ENCODE peak calls at places on chromosomes 2 and 18, in eight cellular contexts. C is AG04449, L is heart left ventricle, H is lower leg skin, U is spleen, J is OCI-LY7, P is transverse colon, F is psoas muscle. N is an unnamed sample.
A peak's percentile ranks its signal among the peaks of the same experiment; 100 is the strongest.

GRCh38 chr2:71454221-71455010 is 1.1 kb downstream of the DYSF start:
- DNase-seq in P (no peak), H (peak; percentile 59), J (no peak), L (peak; percentile 85), U (peak; percentile 83), F (peak; percentile 91), C (no peak), N (no peak)

GRCh38 chr2:99748344-99748743 is 258.5 kb upstream of the REV1 start:
- DNase-seq in J (no peak), P (no peak), U (no peak), L (no peak), C (no peak), F (no peak), H (no peak), N (no peak)

GRCh38 chr2:165795011-165795410 is 964 bp upstream of the GALNT3 start:
- DNase-seq in H (no peak), L (no peak), U (no peak), J (no peak), C (no peak), F (no peak), P (peak; percentile 17), N (peak; percentile 66)

GRCh38 chr2:205785507-205786222 is 103.4 kb downstream of the NRP2 start:
- DNase-seq in U (no peak), F (no peak), L (no peak), C (no peak), J (no peak), P (no peak), H (no peak), N (no peak)

GRCh38 chr2:64485961-64486360 is 32.0 kb downstream of the LGALSL start:
- DNase-seq in P (peak; percentile 21), F (peak; percentile 63), C (no peak), U (no peak), L (peak; percentile 58), H (peak; percentile 89), J (no peak), N (peak; percentile 93)

GRCh38 chr2:188598551-188598950 is 306.9 kb downstream of the GULP1 start:
- DNase-seq in J (no peak), U (no peak), C (no peak), F (no peak), H (no peak), P (no peak), L (peak; percentile 29), N (no peak)

GRCh38 chr2:157056200-157056676 is 201.3 kb upstream of the GALNT5 start:
- DNase-seq in C (no peak), P (no peak), H (no peak), J (no peak), U (no peak), L (no peak), F (no peak), N (peak; percentile 48)

GRCh38 chr2:437772-438393 is 150.0 kb upstream of the ALKAL2 start:
- DNase-seq in J (peak; percentile 41), F (no peak), H (no peak), L (no peak), U (peak; percentile 92), P (peak; percentile 77), C (no peak), N (no peak)

GRCh38 chr2:70769450-70769849 is 1.4 kb upstream of the ADD2 start:
- DNase-seq in L (no peak), U (no peak), P (no peak), J (no peak), C (no peak), F (no peak), H (no peak), N (no peak)

GRCh38 chr2:105410554-105410953 is 11.7 kb upstream of the FHL2 start:
- DNase-seq in J (no peak), H (no peak), L (no peak), F (no peak), P (no peak), U (no peak), C (no peak), N (peak; percentile 87)

GRCh38 chr18:55997156-55997561 is 409.2 kb upstream of the TCF4 start:
- DNase-seq in H (no peak), P (no peak), C (no peak), U (no peak), L (no peak), F (no peak), J (no peak), N (peak; percentile 73)
- TF ChIP-seq CTCF in H (no peak), P (no peak), C (no peak), U (no peak), L (no peak), F (no peak), J (no peak), N (peak; percentile 42)

GRCh38 chr18:57437782-57438668 is 2.9 kb downstream of the ONECUT2 start:
- DNase-seq in J (no peak), P (peak; percentile 64), L (peak; percentile 53), F (no peak), C (no peak), H (no peak), U (peak; percentile 81), N (peak; percentile 59)
- H3K4me3 ChIP-seq in J (no peak overlapping the region), P (no peak overlapping the region), L (peak overlapping the region; percentile 26), F (peak overlapping the region; percentile 38), C (no peak overlapping the region), H (no peak overlapping the region), U (no peak overlapping the region), N (no peak overlapping the region)

DNA sequence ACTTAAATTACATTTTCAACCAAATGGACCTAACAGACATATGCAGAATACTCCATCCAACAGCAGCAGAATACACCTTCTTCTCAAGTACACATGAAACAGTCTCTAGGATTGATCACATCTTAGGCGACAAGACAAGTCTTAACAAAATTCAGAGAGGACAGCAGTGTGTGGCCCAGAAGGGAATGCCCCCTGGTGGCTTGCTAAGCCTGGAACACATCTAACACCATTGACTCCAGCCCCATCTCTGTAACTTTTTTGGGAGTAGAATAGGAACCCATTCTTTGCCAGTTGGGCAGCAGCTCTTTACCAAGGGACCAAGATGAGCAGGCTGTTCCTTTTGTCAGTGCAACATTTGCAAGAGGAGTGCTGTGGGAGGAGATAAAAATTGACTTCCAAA is 249.9 kb downstream of the PLCL1 start:
- DNase-seq in C (peak; percentile 4), P (peak; percentile 13), H (no peak), L (peak; percentile 34), J (peak; percentile 7), U (no peak), F (no peak), N (peak; percentile 25)
- TF ChIP-seq CTCF in C (peak; percentile 69), P (peak; percentile 19), H (no peak), L (peak; percentile 22), J (peak; percentile 66), U (peak; percentile 37), F (peak; percentile 50), N (peak; percentile 46)

GRCh38 chr2:206969192-206969591 is 29.9 kb downstream of the CPO start:
- DNase-seq in C (no peak), F (no peak), U (no peak), J (no peak), P (no peak), H (no peak), L (no peak), N (no peak)

GRCh38 chr2:206971805-206972204 is 32.5 kb downstream of the CPO start:
- DNase-seq in C (peak; percentile 50), H (peak; percentile 87), U (no peak), J (no peak), P (peak; percentile 13), F (peak; percentile 58), L (no peak), N (peak; percentile 54)

GRCh38 chr2:206962966-206963365 is 23.6 kb downstream of the CPO start:
- DNase-seq in U (no peak), J (no peak), F (no peak), P (no peak), H (no peak), C (no peak), L (no peak), N (no peak)

GRCh38 chr2:206970589-206971375 is 31.5 kb downstream of the CPO start:
- DNase-seq in U (no peak), P (no peak), L (no peak), H (no peak), J (no peak), C (no peak), F (no peak), N (no peak)

DNA sequence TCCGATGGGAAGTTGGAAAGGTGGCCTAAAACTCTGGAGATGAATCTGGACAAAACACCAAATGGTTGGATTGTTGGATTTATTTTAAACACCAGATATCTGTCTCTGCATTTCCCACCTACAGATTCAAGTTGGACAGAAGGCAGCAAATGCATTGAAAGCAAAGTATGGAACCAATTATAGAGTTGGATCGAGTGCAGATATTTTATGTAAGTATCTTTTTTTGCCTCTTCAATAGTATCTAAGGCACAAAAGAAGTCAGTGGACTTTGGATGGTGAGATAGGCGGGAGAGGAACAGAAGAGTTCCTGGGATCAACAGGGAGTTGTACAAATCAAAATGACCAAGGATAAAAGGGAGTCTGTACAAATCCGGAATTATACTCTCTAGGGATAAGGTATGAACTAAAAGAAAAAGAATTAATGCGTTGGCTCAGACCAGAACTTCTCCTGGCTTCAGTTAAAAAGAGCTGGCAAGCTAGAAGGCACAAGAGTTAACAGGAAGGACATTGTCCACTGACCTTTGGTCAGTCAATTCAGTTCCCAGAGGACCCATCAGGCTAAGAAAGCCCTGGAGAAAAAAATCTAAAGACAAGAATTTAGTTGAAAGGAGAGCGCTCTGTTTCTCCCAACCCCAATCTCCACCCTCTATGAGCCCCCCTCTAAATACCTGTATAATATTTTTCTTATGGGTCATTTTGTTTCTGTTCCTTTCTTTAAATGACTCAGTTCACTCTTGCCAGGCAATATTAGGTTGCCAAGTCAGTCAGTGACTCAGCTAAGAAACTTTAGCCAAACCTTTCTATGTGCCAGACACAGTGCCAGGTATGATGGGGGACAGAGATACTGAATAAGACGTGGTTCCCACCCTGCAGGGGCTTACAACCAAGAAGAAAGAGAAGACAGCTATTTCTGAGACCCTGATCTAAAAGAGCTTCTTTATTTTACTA is 29.1 kb downstream of the CPO start:
- DNase-seq in F (no peak), J (no peak), C (no peak), H (no peak), P (no peak), U (no peak), L (no peak), N (peak; percentile 57)
- H3K4me3 ChIP-seq in F (no peak overlapping the region), J (no peak overlapping the region), C (no peak overlapping the region), H (no peak overlapping the region), P (no peak overlapping the region), U (no peak overlapping the region), L (no peak overlapping the region), N (no peak overlapping the region)

GRCh38 chr2:208389940-208390339 is 16.7 kb upstream of the PTH2R start:
- DNase-seq in U (no peak), C (no peak), H (no peak), F (no peak), J (no peak), L (no peak), P (no peak), N (no peak)

GRCh38 chr2:208386546-208386945 is 20.0 kb upstream of the PTH2R start:
- DNase-seq in H (no peak), C (no peak), L (no peak), F (no peak), J (no peak), U (no peak), P (no peak), N (no peak)

GRCh38 chr2:208392300-208392699 is 14.3 kb upstream of the PTH2R start:
- DNase-seq in L (no peak), J (no peak), U (no peak), P (no peak), C (no peak), H (no peak), F (no peak), N (no peak)
- TF ChIP-seq CTCF in L (no peak), J (peak; percentile 34), U (no peak), P (no peak), C (no peak), H (no peak), F (no peak), N (peak; percentile 18)